ENCODE peak calls at places on chromosomes 12 and 14, in five cellular contexts. One of them, this sample, is unnamed.

GRCh38 chr12:24198936-24199644 is 249.6 kb upstream of the SOX5 start:
- DNase-seq in HepG2: no peak
- DNase-seq in transverse colon: no peak
- DNase-seq in ovary: no peak
- DNase-seq in tibial nerve: no peak
- DNase-seq in this sample: no peak

GRCh38 chr14:105945891-105946290 is 419.5 kb downstream of the TMEM121 start:
- DNase-seq in HepG2: no peak
- DNase-seq in transverse colon: no peak
- DNase-seq in ovary: no peak
- DNase-seq in tibial nerve: no peak
- DNase-seq in this sample: no peak

GRCh38 chr12:131118366-131118765 is 164.7 kb downstream of the ADGRD1 start:
- DNase-seq in HepG2: no peak
- DNase-seq in transverse colon: no peak
- DNase-seq in ovary: no peak
- DNase-seq in tibial nerve: no peak
- DNase-seq in this sample: peak

GRCh38 chr12:115871714-115872113 is 405.8 kb downstream of the MED13L start:
- DNase-seq in HepG2: peak
- DNase-seq in transverse colon: peak
- DNase-seq in ovary: no peak
- DNase-seq in tibial nerve: no peak
- DNase-seq in this sample: no peak

GRCh38 chr14:61927521-61927920 is 165.3 kb downstream of the SNAPC1 start:
- DNase-seq in HepG2: no peak
- DNase-seq in transverse colon: no peak
- DNase-seq in ovary: no peak
- DNase-seq in tibial nerve: no peak
- DNase-seq in this sample: no peak

GRCh38 chr12:4858385-4858784 is 51.3 kb upstream of the KCNA1 start:
- DNase-seq in HepG2: peak
- DNase-seq in transverse colon: no peak
- DNase-seq in ovary: no peak
- DNase-seq in tibial nerve: no peak
- DNase-seq in this sample: no peak

GRCh38 chr12:24759155-24759554 is 189.7 kb downstream of the BCAT1 start:
- DNase-seq in HepG2: peak
- DNase-seq in transverse colon: no peak
- DNase-seq in ovary: no peak
- DNase-seq in tibial nerve: no peak
- DNase-seq in this sample: no peak

GRCh38 chr14:94024549-94024948 is 1.6 kb upstream of the OTUB2 start:
- DNase-seq in HepG2: no peak
- DNase-seq in transverse colon: no peak
- DNase-seq in ovary: no peak
- DNase-seq in tibial nerve: no peak
- DNase-seq in this sample: no peak

GRCh38 chr14:39374846-39375245 is 57.4 kb downstream of the FBXO33 start:
- DNase-seq in HepG2: no peak
- DNase-seq in transverse colon: no peak
- DNase-seq in ovary: no peak
- DNase-seq in tibial nerve: no peak
- DNase-seq in this sample: no peak

GRCh38 chr12:2356601-2357125 is 303.9 kb downstream of the CACNA1C start:
- DNase-seq in HepG2: no peak
- DNase-seq in transverse colon: no peak
- DNase-seq in ovary: no peak
- DNase-seq in tibial nerve: no peak
- DNase-seq in this sample: no peak

GRCh38 chr12:117684471-117684870 is 284.3 kb downstream of the KSR2 start:
- DNase-seq in HepG2: no peak
- DNase-seq in transverse colon: no peak
- DNase-seq in ovary: no peak
- DNase-seq in tibial nerve: no peak
- DNase-seq in this sample: no peak

GRCh38 chr14:102321456-102322101 is 2.0 kb downstream of the ZNF839 start:
- DNase-seq in HepG2: peak
- DNase-seq in transverse colon: no peak
- DNase-seq in ovary: no peak
- DNase-seq in tibial nerve: no peak
- DNase-seq in this sample: no peak

GRCh38 chr12:49698619-49699545 is 8.3 kb downstream of the FMNL3 start:
- DNase-seq in HepG2: no peak
- DNase-seq in transverse colon: peak
- DNase-seq in ovary: no peak
- DNase-seq in tibial nerve: no peak
- DNase-seq in this sample: no peak

GRCh38 chr12:954736-955135 is 5.2 kb upstream of the RAD52 start:
- DNase-seq in HepG2: no peak
- DNase-seq in transverse colon: no peak
- DNase-seq in ovary: no peak
- DNase-seq in tibial nerve: no peak
- DNase-seq in this sample: no peak

GRCh38 chr12:16228067-16228466 is 49.4 kb downstream of the SLC15A5 start:
- DNase-seq in HepG2: no peak
- DNase-seq in transverse colon: no peak
- DNase-seq in ovary: no peak
- DNase-seq in tibial nerve: no peak
- DNase-seq in this sample: no peak

GRCh38 chr14:24272442-24272841 is 1.0 kb upstream of the RABGGTA start:
- DNase-seq in HepG2: no peak
- DNase-seq in transverse colon: no peak
- DNase-seq in ovary: no peak
- DNase-seq in tibial nerve: no peak
- DNase-seq in this sample: no peak
- TF ChIP-seq EP300 in HepG2: no peak
- TF ChIP-seq EP300 in transverse colon: no peak
- TF ChIP-seq EP300 in ovary: no peak
- TF ChIP-seq EP300 in tibial nerve: no peak
- TF ChIP-seq EP300 in this sample: no peak

GRCh38 chr14:29643415-29644206 is 284.0 kb downstream of the PRKD1 start:
- DNase-seq in HepG2: no peak
- DNase-seq in transverse colon: no peak
- DNase-seq in ovary: no peak
- DNase-seq in tibial nerve: no peak
- DNase-seq in this sample: no peak

GRCh38 chr14:29649170-29649569 is 278.5 kb downstream of the PRKD1 start:
- DNase-seq in HepG2: no peak
- DNase-seq in transverse colon: no peak
- DNase-seq in ovary: no peak
- DNase-seq in tibial nerve: no peak
- DNase-seq in this sample: no peak

GRCh38 chr14:29648045-29648444 is 279.6 kb downstream of the PRKD1 start:
- DNase-seq in HepG2: no peak
- DNase-seq in transverse colon: no peak
- DNase-seq in ovary: no peak
- DNase-seq in tibial nerve: no peak
- DNase-seq in this sample: no peak

GRCh38 chr14:29650554-29651269 is 276.9 kb downstream of the PRKD1 start:
- DNase-seq in HepG2: no peak
- DNase-seq in transverse colon: no peak
- DNase-seq in ovary: no peak
- DNase-seq in tibial nerve: no peak
- DNase-seq in this sample: no peak

GRCh38 chr14:29645117-29645516 is 282.5 kb downstream of the PRKD1 start:
- DNase-seq in HepG2: no peak
- DNase-seq in transverse colon: no peak
- DNase-seq in ovary: no peak
- DNase-seq in tibial nerve: no peak
- DNase-seq in this sample: no peak
- TF ChIP-seq EP300 in HepG2: no peak
- TF ChIP-seq EP300 in transverse colon: no peak
- TF ChIP-seq EP300 in ovary: no peak
- TF ChIP-seq EP300 in tibial nerve: no peak
- TF ChIP-seq EP300 in this sample: no peak

GRCh38 chr14:49957089-49957852 is 64.4 kb downstream of the ARF6 start:
- DNase-seq in HepG2: no peak
- DNase-seq in transverse colon: no peak
- DNase-seq in ovary: no peak
- DNase-seq in tibial nerve: no peak
- DNase-seq in this sample: no peak
- TF ChIP-seq EP300 in HepG2: no peak
- TF ChIP-seq EP300 in transverse colon: no peak
- TF ChIP-seq EP300 in ovary: no peak
- TF ChIP-seq EP300 in tibial nerve: no peak
- TF ChIP-seq EP300 in this sample: no peak

GRCh38 chr12:46389130-46389616 is 16.6 kb upstream of the SLC38A2 start:
- DNase-seq in HepG2: no peak
- DNase-seq in transverse colon: no peak
- DNase-seq in ovary: no peak
- DNase-seq in tibial nerve: peak
- DNase-seq in this sample: no peak

GRCh38 chr12:46386877-46387629 is 14.5 kb upstream of the SLC38A2 start:
- DNase-seq in HepG2: no peak
- DNase-seq in transverse colon: peak
- DNase-seq in ovary: no peak
- DNase-seq in tibial nerve: no peak
- DNase-seq in this sample: peak

GRCh38 chr12:46390304-46390703 is 17.7 kb upstream of the SLC38A2 start:
- DNase-seq in HepG2: peak
- DNase-seq in transverse colon: no peak
- DNase-seq in ovary: no peak
- DNase-seq in tibial nerve: no peak
- DNase-seq in this sample: no peak

GRCh38 chr12:46387697-46388096 is 15.1 kb upstream of the SLC38A2 start:
- DNase-seq in HepG2: no peak
- DNase-seq in transverse colon: peak
- DNase-seq in ovary: no peak
- DNase-seq in tibial nerve: no peak
- DNase-seq in this sample: no peak

DNA sequence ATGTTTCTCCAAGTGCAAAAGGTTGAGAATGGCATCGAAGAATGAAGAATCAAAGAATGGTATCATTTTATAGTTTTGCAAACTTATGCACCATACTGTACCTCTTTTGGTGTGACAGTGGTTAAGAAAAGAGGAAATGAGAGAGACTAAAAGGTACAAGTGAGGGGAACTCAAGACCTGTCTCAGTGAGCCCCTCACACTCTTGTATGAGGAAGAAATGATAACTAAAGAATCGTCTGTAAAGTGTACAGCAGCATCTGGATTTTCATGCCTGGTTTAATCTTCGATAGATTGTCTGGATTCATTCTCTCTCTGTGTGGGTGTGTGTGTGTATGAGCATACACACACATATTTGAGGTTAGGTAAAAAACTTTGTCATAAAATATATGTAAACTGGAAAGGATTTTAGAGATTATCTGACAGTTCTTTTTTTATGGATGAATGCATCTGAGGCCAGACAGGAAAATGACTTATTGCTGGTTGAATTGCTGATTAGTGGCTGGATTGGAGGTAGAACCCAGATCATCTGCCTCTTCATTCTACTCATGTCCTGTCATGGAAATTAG is 15.9 kb upstream of the SLC38A2 start:
- DNase-seq in HepG2: no peak
- DNase-seq in transverse colon: no peak
- DNase-seq in ovary: no peak
- DNase-seq in tibial nerve: no peak
- DNase-seq in this sample: no peak
- TF ChIP-seq EP300 in HepG2: no peak
- TF ChIP-seq EP300 in transverse colon: no peak
- TF ChIP-seq EP300 in ovary: no peak
- TF ChIP-seq EP300 in tibial nerve: no peak
- TF ChIP-seq EP300 in this sample: no peak

DNA sequence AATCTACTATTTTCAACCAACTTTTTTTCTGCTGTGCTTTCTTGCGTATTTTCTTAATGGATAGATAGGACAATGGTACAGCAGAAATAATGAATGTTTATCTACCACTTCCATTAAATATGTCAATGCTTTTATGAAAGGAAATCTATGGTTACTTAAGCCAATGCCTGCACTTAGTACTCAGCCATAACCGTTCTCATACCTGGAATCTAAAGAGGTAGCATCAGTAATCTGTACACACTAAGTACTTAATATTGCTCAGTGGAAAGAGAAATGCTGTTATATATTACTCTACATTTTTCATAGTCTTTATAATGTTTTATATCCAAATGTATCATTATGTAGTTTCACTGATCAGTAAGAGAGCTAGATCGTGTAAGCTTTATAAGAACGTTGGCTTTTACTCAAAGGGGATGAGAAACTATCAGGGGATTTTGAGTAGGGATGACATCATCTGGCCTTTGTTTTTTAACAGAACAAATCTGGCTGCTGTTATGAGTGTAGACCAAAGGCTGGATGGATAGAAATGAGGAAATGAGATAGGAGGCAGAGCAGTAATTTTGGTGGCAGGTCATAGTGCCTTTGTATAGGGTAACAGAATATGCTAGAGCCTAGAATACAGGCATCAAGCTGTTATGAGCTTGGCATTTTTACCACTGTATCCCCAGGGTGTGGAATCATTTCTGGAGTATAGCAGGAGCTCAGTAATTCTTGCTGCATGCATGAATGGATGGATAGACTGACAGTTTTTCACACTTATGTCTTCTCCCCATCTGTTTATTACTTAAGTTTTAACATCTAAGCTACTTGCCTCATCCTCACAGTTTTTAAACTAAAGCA is 34.0 kb downstream of the ALG10B start:
- DNase-seq in HepG2: no peak
- DNase-seq in transverse colon: no peak
- DNase-seq in ovary: no peak
- DNase-seq in tibial nerve: no peak
- DNase-seq in this sample: no peak
- TF ChIP-seq EP300 in HepG2: no peak
- TF ChIP-seq EP300 in transverse colon: no peak
- TF ChIP-seq EP300 in ovary: no peak
- TF ChIP-seq EP300 in tibial nerve: no peak
- TF ChIP-seq EP300 in this sample: no peak

DNA sequence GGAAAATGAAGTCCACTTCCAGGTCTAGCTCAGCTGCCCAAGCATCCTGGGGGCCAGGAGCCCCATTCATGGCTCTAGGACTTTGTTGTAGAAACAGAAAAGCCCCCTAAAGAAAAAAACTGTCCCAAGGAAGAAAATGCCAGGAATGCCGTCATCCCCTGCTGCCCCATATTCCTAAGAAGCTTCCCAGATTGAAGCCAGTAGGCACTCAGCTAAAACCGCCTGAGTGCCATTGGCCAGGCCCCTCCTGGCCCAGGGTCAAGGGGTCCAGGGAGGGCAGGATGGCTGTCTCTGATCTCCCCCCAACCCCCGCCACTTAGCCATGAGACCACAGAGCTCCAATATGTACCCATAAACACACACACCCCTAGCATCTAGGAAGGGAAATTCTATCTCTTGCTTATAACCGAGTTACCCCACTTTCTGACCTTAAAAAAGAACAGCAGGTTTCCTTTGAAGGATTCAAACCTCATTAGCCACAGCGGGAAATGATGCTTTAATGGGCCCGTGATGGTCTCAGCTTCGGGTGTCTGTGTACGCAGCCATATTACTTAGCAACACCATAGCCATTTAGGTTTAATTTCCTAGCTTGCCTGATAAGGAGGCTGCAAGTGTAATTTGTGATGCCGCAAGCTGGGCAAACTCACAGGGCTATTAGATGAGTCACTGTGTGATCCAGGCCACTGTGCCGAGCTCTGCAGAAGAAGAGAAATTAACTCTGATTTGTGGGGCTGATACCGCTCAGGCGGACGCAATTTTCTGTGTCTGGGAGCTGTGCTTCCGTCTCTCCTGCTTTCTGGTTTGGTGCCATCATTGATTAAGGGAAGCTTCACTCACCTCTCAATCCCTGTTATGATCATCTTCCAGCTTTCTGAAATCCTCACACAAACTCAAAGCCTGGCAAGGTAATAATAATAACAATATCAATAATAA is 84.2 kb downstream of the GCH1 start:
- DNase-seq in HepG2: peak
- DNase-seq in transverse colon: peak
- DNase-seq in ovary: no peak
- DNase-seq in tibial nerve: no peak
- DNase-seq in this sample: no peak
- TF ChIP-seq EP300 in HepG2: no peak
- TF ChIP-seq EP300 in transverse colon: no peak
- TF ChIP-seq EP300 in ovary: no peak
- TF ChIP-seq EP300 in tibial nerve: no peak
- TF ChIP-seq EP300 in this sample: no peak

This sample was measured in suprapubic skin.